ENCODE peak calls at places on chromosomes 4 and X, in four cellular contexts. Y, E, C and B are unnamed samples.

GRCh38 chr4:21452931-21453330 is 495.6 kb downstream of the KCNIP4 start:
- DNase-seq in Y (peak), E (no peak), C (peak), B (no peak)

GRCh38 chrX:108122748-108123147 is 31.2 kb downstream of the ATG4A start:
- DNase-seq in Y (peak), E (peak), C (peak), B (no peak)

GRCh38 chrX:18377802-18378201 is 23.3 kb upstream of the SCML2 start:
- DNase-seq in Y (peak), E (peak), C (no peak), B (peak)

GRCh38 chr4:149910177-149910576 is 94.5 kb upstream of the IQCM start:
- DNase-seq in Y (no peak), E (no peak), C (no peak), B (no peak)

GRCh38 chrX:118216488-118216887 is 99.9 kb upstream of the KLHL13 start:
- DNase-seq in Y (no peak), E (no peak), C (no peak), B (no peak)

GRCh38 chr4:118353452-118353851 is 649 bp upstream of the PRSS12 start:
- DNase-seq in Y (no peak), E (no peak), C (no peak), B (no peak)

GRCh38 chr4:70589785-70590184 is 2.3 kb upstream of the AMBN start:
- DNase-seq in Y (no peak), E (no peak), C (no peak), B (no peak)

GRCh38 chr4:15996773-15997172 is 33.8 kb upstream of the FGFBP2 start:
- DNase-seq in Y (no peak), E (no peak), C (no peak), B (no peak)

GRCh38 chr4:87973283-87974169 is 2.0 kb upstream of the SPP1 start:
- DNase-seq in Y (peak), E (peak), C (peak), B (peak)

GRCh38 chr4:8345946-8346814 is 76.6 kb downstream of the HTRA3 start:
- DNase-seq in Y (no peak), E (no peak), C (no peak), B (no peak)

GRCh38 chrX:104921606-104922205 is 298.8 kb downstream of the TEX13A start:
- DNase-seq in Y (no peak), E (no peak), C (no peak), B (no peak)

GRCh38 chrX:40174594-40175415 is 77.0 kb upstream of the BCOR start:
- DNase-seq in Y (peak), E (peak), C (no peak), B (no peak)

GRCh38 chr4:145709843-145710242 is 29.9 kb downstream of the C4orf51 start:
- DNase-seq in Y (peak), E (peak), C (peak), B (no peak)

GRCh38 chr4:78691971-78692814 is 84.0 kb upstream of the BMP2K start:
- DNase-seq in Y (no peak), E (peak), C (no peak), B (no peak)

GRCh38 chr4:27807207-27807606 is 946.6 kb downstream of the STIM2 start:
- DNase-seq in Y (peak), E (no peak), C (no peak), B (no peak)

GRCh38 chrX:3514996-3515395 is 168.5 kb upstream of the MXRA5 start:
- DNase-seq in Y (peak), E (peak), C (no peak), B (no peak)